ENCODE peak calls at places on chromosomes 7 and 10, in five cellular contexts. One of them, this sample, is unnamed.

GRCh38 chr7:151060416-151061234 is 1.2 kb downstream of the SLC4A2 start:
- DNase-seq in fibroblast of lung: peak; percentile 34
- DNase-seq in BJ: no peak
- DNase-seq in left ventricle myocardium inferior: no peak
- DNase-seq in nephron progenitor cell: no peak
- DNase-seq in this sample: peak; percentile 42

GRCh38 chr7:1314021-1314907 is 81.6 kb downstream of the UNCX start:
- DNase-seq in fibroblast of lung: no peak
- DNase-seq in BJ: no peak
- DNase-seq in left ventricle myocardium inferior: peak; percentile 4
- DNase-seq in nephron progenitor cell: peak; percentile 8
- DNase-seq in this sample: no peak

GRCh38 chr10:76975131-76975530 is 662.5 kb downstream of the KCNMA1 start:
- DNase-seq in fibroblast of lung: no peak
- DNase-seq in BJ: no peak
- DNase-seq in left ventricle myocardium inferior: no peak
- DNase-seq in nephron progenitor cell: no peak
- DNase-seq in this sample: no peak

GRCh38 chr10:113142601-113143000 is 192.6 kb downstream of the TCF7L2 start:
- DNase-seq in fibroblast of lung: no peak
- DNase-seq in BJ: no peak
- DNase-seq in left ventricle myocardium inferior: no peak
- DNase-seq in nephron progenitor cell: no peak
- DNase-seq in this sample: no peak

GRCh38 chr10:70480254-70480861 is 1.8 kb downstream of the PALD1 start:
- DNase-seq in fibroblast of lung: no peak
- DNase-seq in BJ: no peak
- DNase-seq in left ventricle myocardium inferior: no peak
- DNase-seq in nephron progenitor cell: no peak
- DNase-seq in this sample: no peak

GRCh38 chr10:30026080-30026479 is 33.3 kb downstream of the JCAD start:
- DNase-seq in fibroblast of lung: no peak
- DNase-seq in BJ: no peak
- DNase-seq in left ventricle myocardium inferior: no peak
- DNase-seq in nephron progenitor cell: no peak
- DNase-seq in this sample: no peak

GRCh38 chr10:106705576-106706526 is 458.7 kb downstream of the SORCS1 start:
- DNase-seq in fibroblast of lung: peak; percentile 19
- DNase-seq in BJ: no peak
- DNase-seq in left ventricle myocardium inferior: peak; percentile 19
- DNase-seq in nephron progenitor cell: peak; percentile 76
- DNase-seq in this sample: peak; percentile 48

GRCh38 chr10:70602665-70603438 is at the start of gene PRF1:
- DNase-seq in fibroblast of lung: no peak
- DNase-seq in BJ: no peak
- DNase-seq in left ventricle myocardium inferior: no peak
- DNase-seq in nephron progenitor cell: no peak
- DNase-seq in this sample: peak; percentile 12

GRCh38 chr10:5631936-5632335 is 34.5 kb downstream of the ASB13 start:
- DNase-seq in fibroblast of lung: no peak
- DNase-seq in BJ: no peak
- DNase-seq in left ventricle myocardium inferior: no peak
- DNase-seq in nephron progenitor cell: no peak
- DNase-seq in this sample: no peak

GRCh38 chr7:114930829-114931655 is 9.1 kb downstream of the MDFIC start:
- DNase-seq in fibroblast of lung: peak; percentile 84
- DNase-seq in BJ: no peak
- DNase-seq in left ventricle myocardium inferior: no peak
- DNase-seq in nephron progenitor cell: no peak
- DNase-seq in this sample: no peak

GRCh38 chr7:150531704-150532103 is 17.0 kb downstream of the GIMAP7 start:
- DNase-seq in fibroblast of lung: no peak
- DNase-seq in BJ: no peak
- DNase-seq in left ventricle myocardium inferior: no peak
- DNase-seq in nephron progenitor cell: no peak
- DNase-seq in this sample: no peak

GRCh38 chr7:96127746-96128145 is 194.2 kb downstream of the SLC25A13 start:
- DNase-seq in fibroblast of lung: peak; percentile 50
- DNase-seq in BJ: peak; percentile 14
- DNase-seq in left ventricle myocardium inferior: no peak
- DNase-seq in nephron progenitor cell: no peak
- DNase-seq in this sample: no peak

GRCh38 chr10:68133553-68133952 is 24.3 kb downstream of the MYPN start:
- DNase-seq in fibroblast of lung: peak; percentile 51
- DNase-seq in BJ: no peak
- DNase-seq in left ventricle myocardium inferior: no peak
- DNase-seq in nephron progenitor cell: no peak
- DNase-seq in this sample: no peak

GRCh38 chr7:83038787-83039186 is 123.9 kb downstream of the PCLO start:
- DNase-seq in fibroblast of lung: peak; percentile 41
- DNase-seq in BJ: no peak
- DNase-seq in left ventricle myocardium inferior: no peak
- DNase-seq in nephron progenitor cell: no peak
- DNase-seq in this sample: no peak

GRCh38 chr10:6877351-6878066 is 297.4 kb upstream of the PRKCQ start:
- DNase-seq in fibroblast of lung: no peak
- DNase-seq in BJ: no peak
- DNase-seq in left ventricle myocardium inferior: no peak
- DNase-seq in nephron progenitor cell: peak; percentile 44
- DNase-seq in this sample: no peak

GRCh38 chr7:4386190-4386589 is 295.9 kb upstream of the FOXK1 start:
- DNase-seq in fibroblast of lung: no peak
- DNase-seq in BJ: no peak
- DNase-seq in left ventricle myocardium inferior: no peak
- DNase-seq in nephron progenitor cell: no peak
- DNase-seq in this sample: no peak

GRCh38 chr10:8360365-8360764 is 305.9 kb downstream of the GATA3 start:
- DNase-seq in fibroblast of lung: no peak
- DNase-seq in BJ: no peak
- DNase-seq in left ventricle myocardium inferior: no peak
- DNase-seq in nephron progenitor cell: no peak
- DNase-seq in this sample: no peak

DNA sequence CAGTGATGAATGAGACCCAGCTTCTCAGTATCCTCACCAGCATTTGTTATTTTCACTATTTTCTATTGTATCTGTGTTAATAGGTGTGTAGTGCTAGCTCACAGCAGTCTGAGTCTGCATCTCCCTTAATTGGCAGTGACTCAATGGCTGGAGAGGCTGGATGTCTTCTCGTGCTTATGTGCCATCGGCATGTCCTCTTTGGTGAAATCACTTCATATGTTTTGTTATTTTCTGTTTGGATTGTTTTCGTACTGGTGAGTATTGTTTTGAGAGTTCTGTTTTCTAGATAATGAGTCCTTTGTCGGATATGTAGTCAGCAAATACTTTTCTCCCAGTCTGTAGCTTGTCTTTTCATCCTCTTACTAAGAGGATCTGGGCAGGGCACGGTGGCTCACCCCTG is 66.1 kb downstream of the AMZ1 start:
- DNase-seq in fibroblast of lung: peak; percentile 51
- DNase-seq in BJ: no peak
- DNase-seq in left ventricle myocardium inferior: no peak
- DNase-seq in nephron progenitor cell: no peak
- DNase-seq in this sample: no peak
- TF ChIP-seq CTCF in fibroblast of lung: no peak
- TF ChIP-seq CTCF in BJ: no peak
- TF ChIP-seq CTCF in left ventricle myocardium inferior: no peak
- TF ChIP-seq CTCF in nephron progenitor cell: no peak
- TF ChIP-seq CTCF in this sample: no peak

GRCh38 chr7:130960208-130960988 is 226.4 kb upstream of the KLF14 start:
- DNase-seq in fibroblast of lung: peak; percentile 99
- DNase-seq in BJ: peak; percentile 97
- DNase-seq in left ventricle myocardium inferior: no peak
- DNase-seq in nephron progenitor cell: no peak
- DNase-seq in this sample: no peak

GRCh38 chr7:130957722-130958360 is 223.8 kb upstream of the KLF14 start:
- DNase-seq in fibroblast of lung: no peak
- DNase-seq in BJ: no peak
- DNase-seq in left ventricle myocardium inferior: no peak
- DNase-seq in nephron progenitor cell: no peak
- DNase-seq in this sample: no peak

GRCh38 chr7:130961128-130961601 is 227.2 kb upstream of the KLF14 start:
- DNase-seq in fibroblast of lung: peak; percentile 94
- DNase-seq in BJ: no peak
- DNase-seq in left ventricle myocardium inferior: no peak
- DNase-seq in nephron progenitor cell: no peak
- DNase-seq in this sample: no peak

GRCh38 chr7:130958846-130959245 is 224.8 kb upstream of the KLF14 start:
- DNase-seq in fibroblast of lung: no peak
- DNase-seq in BJ: no peak
- DNase-seq in left ventricle myocardium inferior: no peak
- DNase-seq in nephron progenitor cell: no peak
- DNase-seq in this sample: no peak

GRCh38 chr7:130959743-130960207 is 225.8 kb upstream of the KLF14 start:
- DNase-seq in fibroblast of lung: peak; percentile 87
- DNase-seq in BJ: no peak
- DNase-seq in left ventricle myocardium inferior: no peak
- DNase-seq in nephron progenitor cell: no peak
- DNase-seq in this sample: peak; percentile 14
- TF ChIP-seq CTCF in fibroblast of lung: peak; percentile 57
- TF ChIP-seq CTCF in BJ: peak; percentile 61
- TF ChIP-seq CTCF in left ventricle myocardium inferior: peak; percentile 10
- TF ChIP-seq CTCF in nephron progenitor cell: no peak
- TF ChIP-seq CTCF in this sample: peak; percentile 24

GRCh38 chr7:94011714-94012353 is 7.7 kb upstream of the BET1 start:
- DNase-seq in fibroblast of lung: no peak
- DNase-seq in BJ: no peak
- DNase-seq in left ventricle myocardium inferior: no peak
- DNase-seq in nephron progenitor cell: no peak
- DNase-seq in this sample: no peak

GRCh38 chr7:94008537-94008936 is 4.4 kb upstream of the BET1 start:
- DNase-seq in fibroblast of lung: peak; percentile 86
- DNase-seq in BJ: no peak
- DNase-seq in left ventricle myocardium inferior: no peak
- DNase-seq in nephron progenitor cell: no peak
- DNase-seq in this sample: no peak

GRCh38 chr7:94015538-94015937 is 11.4 kb upstream of the BET1 start:
- DNase-seq in fibroblast of lung: no peak
- DNase-seq in BJ: no peak
- DNase-seq in left ventricle myocardium inferior: no peak
- DNase-seq in nephron progenitor cell: no peak
- DNase-seq in this sample: no peak

GRCh38 chr7:94012748-94013147 is 8.6 kb upstream of the BET1 start:
- DNase-seq in fibroblast of lung: no peak
- DNase-seq in BJ: no peak
- DNase-seq in left ventricle myocardium inferior: no peak
- DNase-seq in nephron progenitor cell: no peak
- DNase-seq in this sample: no peak
- TF ChIP-seq CTCF in fibroblast of lung: no peak
- TF ChIP-seq CTCF in BJ: no peak
- TF ChIP-seq CTCF in left ventricle myocardium inferior: no peak
- TF ChIP-seq CTCF in nephron progenitor cell: no peak
- TF ChIP-seq CTCF in this sample: peak; percentile 34

DNA sequence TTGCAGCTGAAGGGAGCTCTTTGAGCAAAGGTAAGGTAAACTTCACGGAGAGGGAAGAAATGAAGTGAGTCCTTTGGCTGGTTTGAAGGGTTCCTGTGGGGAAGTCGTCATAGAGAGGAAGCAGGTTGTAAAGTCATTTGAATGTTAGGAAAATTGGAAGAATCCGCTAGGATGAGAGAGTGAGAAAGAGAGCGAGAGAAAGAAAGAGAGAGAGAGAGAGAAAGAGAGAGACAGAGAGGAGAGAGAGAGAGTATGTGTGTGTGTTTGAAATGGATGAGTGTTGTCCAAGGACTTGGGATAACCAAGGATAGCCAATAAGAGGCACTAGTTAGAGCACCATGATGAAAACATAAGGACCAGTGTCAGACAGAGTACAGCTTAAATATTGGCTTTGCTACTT is 43.1 kb downstream of the FEZF1 start:
- DNase-seq in fibroblast of lung: no peak
- DNase-seq in BJ: no peak
- DNase-seq in left ventricle myocardium inferior: no peak
- DNase-seq in nephron progenitor cell: no peak
- DNase-seq in this sample: no peak
- TF ChIP-seq CTCF in fibroblast of lung: no peak
- TF ChIP-seq CTCF in BJ: no peak
- TF ChIP-seq CTCF in left ventricle myocardium inferior: no peak
- TF ChIP-seq CTCF in nephron progenitor cell: no peak
- TF ChIP-seq CTCF in this sample: no peak

GRCh38 chr7:21393937-21394336 is 33.9 kb upstream of the SP4 start:
- DNase-seq in fibroblast of lung: no peak
- DNase-seq in BJ: no peak
- DNase-seq in left ventricle myocardium inferior: no peak
- DNase-seq in nephron progenitor cell: no peak
- DNase-seq in this sample: no peak
- TF ChIP-seq CTCF in fibroblast of lung: no peak
- TF ChIP-seq CTCF in BJ: no peak
- TF ChIP-seq CTCF in left ventricle myocardium inferior: no peak
- TF ChIP-seq CTCF in nephron progenitor cell: no peak
- TF ChIP-seq CTCF in this sample: no peak

DNA sequence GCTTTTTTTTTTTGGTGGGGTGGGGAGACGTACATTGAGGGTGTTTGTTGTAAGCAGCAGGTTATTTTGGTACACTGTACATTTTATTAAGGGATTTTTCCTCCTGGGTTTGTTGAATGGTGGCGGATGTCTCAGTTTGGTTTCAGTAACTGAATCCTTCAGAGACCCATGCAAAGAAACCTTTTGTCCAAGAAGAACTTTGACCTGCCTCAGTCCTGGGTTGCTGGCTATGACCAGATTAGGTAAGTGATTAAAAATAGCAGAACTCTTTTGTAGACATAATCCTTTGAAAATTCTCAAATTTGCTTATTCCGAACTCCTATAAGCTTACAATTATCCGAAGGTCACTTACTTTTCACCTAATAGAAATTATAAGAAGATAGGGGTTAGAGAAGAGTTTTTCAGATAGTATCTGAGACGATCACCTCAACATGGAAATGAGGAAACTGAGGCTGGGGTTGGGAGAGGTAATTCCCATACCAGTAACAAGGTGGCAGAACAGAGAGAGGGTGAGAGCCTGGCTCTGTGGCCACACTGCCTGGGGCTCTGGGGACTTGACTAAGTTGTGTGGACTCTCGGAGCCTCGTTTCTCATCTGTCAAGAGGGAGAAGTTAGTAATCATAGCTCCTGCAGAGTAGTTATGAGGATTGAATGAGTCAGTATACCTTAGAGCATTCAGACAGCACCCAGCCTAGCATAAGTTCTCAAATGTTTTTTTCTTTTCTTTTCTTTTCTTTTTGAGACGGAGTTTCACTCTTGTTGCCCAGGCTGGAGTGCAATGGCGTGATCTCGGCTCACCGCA is 87.4 kb downstream of the CCNY start:
- DNase-seq in fibroblast of lung: peak; percentile 87
- DNase-seq in BJ: no peak
- DNase-seq in left ventricle myocardium inferior: no peak
- DNase-seq in nephron progenitor cell: no peak
- DNase-seq in this sample: no peak
- TF ChIP-seq CTCF in fibroblast of lung: no peak
- TF ChIP-seq CTCF in BJ: no peak
- TF ChIP-seq CTCF in left ventricle myocardium inferior: no peak
- TF ChIP-seq CTCF in nephron progenitor cell: no peak
- TF ChIP-seq CTCF in this sample: no peak

GRCh38 chr10:124059552-124059951 is 33.8 kb downstream of the CHST15 start:
- DNase-seq in fibroblast of lung: no peak
- DNase-seq in BJ: no peak
- DNase-seq in left ventricle myocardium inferior: no peak
- DNase-seq in nephron progenitor cell: no peak
- DNase-seq in this sample: no peak
- TF ChIP-seq CTCF in fibroblast of lung: no peak
- TF ChIP-seq CTCF in BJ: no peak
- TF ChIP-seq CTCF in left ventricle myocardium inferior: no peak
- TF ChIP-seq CTCF in nephron progenitor cell: no peak
- TF ChIP-seq CTCF in this sample: no peak